ENCODE peak calls at places on chromosomes 16 and 17, in four cellular contexts. O is T-helper 2 cell; N is uterus; F is CD8-positive, alpha-beta T cell. I is an unnamed sample.

GRCh38 chr17:58158181-58158580 is 8.6 kb upstream of the OR4D2 start:
- DNase-seq in O (no peak), F (no peak), N (no peak), I (no peak)

GRCh38 chr17:68455756-68456528 is 1.4 kb downstream of the WIPI1 start:
- DNase-seq in F (no peak), O (no peak), N (no peak), I (no peak)

GRCh38 chr16:63938661-63939060 is 1183.2 kb downstream of the CDH11 start:
- DNase-seq in O (no peak), N (no peak), F (no peak), I (no peak)

GRCh38 chr16:66603537-66604375 is 748 bp upstream of the CMTM3 start:
- DNase-seq in O (peak), N (peak), F (peak), I (peak)

GRCh38 chr17:16974569-16975265 is 2.8 kb upstream of the TNFRSF13B start:
- DNase-seq in F (no peak), N (no peak), O (no peak), I (no peak)

GRCh38 chr17:76382803-76383644 is 1.4 kb upstream of the SPHK1 start:
- DNase-seq in F (peak), N (no peak), O (peak), I (no peak)

GRCh38 chr17:45293413-45294211 is 23.2 kb downstream of the MAP3K14 start:
- DNase-seq in N (peak), O (no peak), F (no peak), I (no peak)

GRCh38 chr16:87583453-87584131 is 18.7 kb upstream of the JPH3 start:
- DNase-seq in O (no peak), N (no peak), F (no peak), I (no peak)

GRCh38 chr17:3916013-3916696 is at the start of gene P2RX1:
- DNase-seq in N (no peak), O (no peak), F (no peak), I (peak)

GRCh38 chr17:76184266-76184665 is 43.2 kb upstream of the FOXJ1 start:
- DNase-seq in N (no peak), F (no peak), O (no peak), I (no peak)

GRCh38 chr16:86512301-86512859 is 2.1 kb downstream of the FOXF1 start:
- DNase-seq in O (no peak), N (no peak), F (no peak), I (no peak)

GRCh38 chr16:4636196-4636595 is 11.6 kb downstream of the MGRN1 start:
- DNase-seq in N (no peak), F (no peak), O (no peak), I (no peak)

GRCh38 chr17:51354908-51355307 is 94.6 kb downstream of the UTP18 start:
- DNase-seq in F (no peak), N (no peak), O (no peak), I (no peak)

GRCh38 chr16:35564889-35565288 is 2105.5 kb downstream of the TP53TG3F start:
- DNase-seq in F (no peak), N (no peak), O (no peak), I (no peak)

GRCh38 chr17:17345686-17346427 is 42.7 kb downstream of the NT5M start:
- DNase-seq in N (no peak), F (peak), O (no peak), I (no peak)

GRCh38 chr17:76569607-76570279 is 15.9 kb downstream of the ST6GALNAC2 start:
- DNase-seq in N (no peak), O (no peak), F (no peak), I (no peak)

GRCh38 chr17:27975146-27976011 is 67.1 kb upstream of the NLK start:
- DNase-seq in F (no peak), N (no peak), O (no peak), I (no peak)

GRCh38 chr17:77433385-77434135 is 292.8 kb downstream of the SEC14L1 start:
- DNase-seq in O (no peak), N (peak), F (peak), I (no peak)

I was measured in natural killer cell.